ENCODE peak calls at places on chromosomes 6 and 20, in seven cellular contexts. U, B, M, R, X, E and F are unnamed samples.

GRCh38 chr20:32476684-32477593 is 108.2 kb downstream of the NOL4L start:
- DNase-seq in E (no peak), U (no peak), M (no peak), R (no peak), X (no peak), B (peak; percentile 46), F (no peak)

GRCh38 chr6:11080296-11080695 is 13.3 kb upstream of the SMIM13 start:
- DNase-seq in M (no peak), X (no peak), U (no peak), B (no peak), R (no peak), E (no peak), F (no peak)

GRCh38 chr20:34636648-34637047 is 40.2 kb downstream of the PIGU start:
- DNase-seq in B (no peak), E (no peak), X (peak; percentile 31), M (no peak), U (no peak), R (no peak), F (no peak)

GRCh38 chr20:38941726-38942389 is 15.6 kb downstream of the FAM83D start:
- DNase-seq in E (no peak), R (no peak), B (peak; percentile 42), M (no peak), X (no peak), U (no peak), F (no peak)

GRCh38 chr6:2900821-2901644 is 2.1 kb downstream of the SERPINB9 start:
- DNase-seq in R (peak; percentile 43), B (no peak), U (no peak), E (no peak), M (no peak), X (no peak), F (peak; percentile 46)

GRCh38 chr20:38982291-38982690 is 20.1 kb downstream of the DHX35 start:
- DNase-seq in X (peak; percentile 31), B (no peak), E (no peak), R (no peak), U (peak; percentile 62), M (no peak), F (no peak)

GRCh38 chr6:13615802-13616140 is 636 bp downstream of the NOL7 start:
- DNase-seq in B (peak; percentile 44), X (peak; percentile 43), R (no peak), M (peak; percentile 31), U (peak; percentile 68), E (peak; percentile 24), F (peak; percentile 61)

GRCh38 chr6:79421707-79422484 is 115.3 kb downstream of the LCA5 start:
- DNase-seq in B (no peak), E (no peak), U (peak; percentile 60), X (peak; percentile 97), M (peak; percentile 65), R (no peak), F (no peak)

GRCh38 chr20:50628326-50628725 is 63.0 kb downstream of the RIPOR3 start:
- DNase-seq in U (no peak), X (no peak), E (no peak), R (no peak), M (no peak), B (no peak), F (no peak)

GRCh38 chr6:41200296-41200900 is 551 bp downstream of the TREML2 start:
- DNase-seq in X (peak; percentile 51), E (no peak), M (no peak), R (no peak), B (no peak), U (peak; percentile 7), F (peak; percentile 37)

GRCh38 chr6:13924949-13925881 is at the start of gene RNF182:
- DNase-seq in M (no peak), E (peak; percentile 17), R (no peak), U (peak; percentile 15), B (peak; percentile 45), X (no peak), F (peak; percentile 56)